ENCODE peak calls at places on chromosomes 6 and 20, in six cellular contexts. Y, G, D, O, I and F are unnamed samples.

GRCh38 chr6:163354779-163355431 is 59.6 kb upstream of the QKI start:
- DNase-seq in Y (no peak), G (no peak), D (no peak), O (no peak), I (peak), F (no peak)

GRCh38 chr6:7543761-7544424 is 2.4 kb downstream of the DSP start:
- DNase-seq in Y (no peak), G (no peak), D (no peak), O (no peak), I (no peak), F (no peak)

GRCh38 chr6:3501826-3502505 is 45.1 kb upstream of the SLC22A23 start:
- DNase-seq in Y (no peak), G (no peak), D (no peak), O (peak), I (no peak), F (no peak)

GRCh38 chr6:2791124-2792050 is 26.2 kb downstream of the WRNIP1 start:
- DNase-seq in Y (peak), G (no peak), D (peak), O (peak), I (peak), F (peak)

GRCh38 chr6:138517635-138518034 is 18.3 kb upstream of the NHSL1 start:
- DNase-seq in Y (peak), G (peak), D (peak), O (peak), I (no peak), F (no peak)

GRCh38 chr6:36430351-36430750 is 12.3 kb downstream of the PXT1 start:
- DNase-seq in Y (no peak), G (no peak), D (peak), O (no peak), I (no peak), F (no peak)

GRCh38 chr20:1803216-1804128 is 91.7 kb upstream of the SIRPA start:
- DNase-seq in Y (no peak), G (peak), D (no peak), O (no peak), I (no peak), F (peak)

GRCh38 chr6:30452736-30453507 is 36.4 kb upstream of the HLA-E start:
- DNase-seq in Y (no peak), G (no peak), D (no peak), O (no peak), I (no peak), F (no peak)

GRCh38 chr20:54020348-54020747 is 50.0 kb downstream of the BCAS1 start:
- DNase-seq in Y (no peak), G (no peak), D (no peak), O (no peak), I (no peak), F (no peak)

GRCh38 chr6:161227004-161227950 is 46.6 kb downstream of the AGPAT4 start:
- DNase-seq in Y (no peak), G (no peak), D (peak), O (no peak), I (no peak), F (no peak)

GRCh38 chr6:96089173-96089572 is 73.4 kb downstream of the FUT9 start:
- DNase-seq in Y (peak), G (no peak), D (no peak), O (peak), I (no peak), F (peak)

GRCh38 chr20:57795347-57795697 is 85.5 kb upstream of the PMEPA1 start:
- DNase-seq in Y (no peak), G (no peak), D (no peak), O (peak), I (no peak), F (no peak)

GRCh38 chr6:120005292-120005976 is 655.9 kb upstream of the MAN1A1 start:
- DNase-seq in Y (no peak), G (no peak), D (peak), O (peak), I (no peak), F (no peak)

GRCh38 chr6:51949451-51949850 is 138.0 kb downstream of the PKHD1 start:
- DNase-seq in Y (no peak), G (no peak), D (no peak), O (no peak), I (no peak), F (no peak)

GRCh38 chr20:63206878-63207277 is 9.1 kb downstream of the YTHDF1 start:
- DNase-seq in Y (no peak), G (no peak), D (no peak), O (no peak), I (no peak), F (no peak)

GRCh38 chr6:87879144-87879861 is 168.3 kb upstream of the SPACA1 start:
- DNase-seq in Y (no peak), G (no peak), D (no peak), O (no peak), I (no peak), F (no peak)

GRCh38 chr6:40492126-40492525 is 95.0 kb downstream of the LRFN2 start:
- DNase-seq in Y (no peak), G (peak), D (no peak), O (no peak), I (no peak), F (no peak)

GRCh38 chr6:8481727-8482126 is 46.4 kb upstream of the SLC35B3 start:
- DNase-seq in Y (no peak), G (no peak), D (peak), O (no peak), I (no peak), F (no peak)

GRCh38 chr6:161244725-161245124 is 29.1 kb downstream of the AGPAT4 start:
- DNase-seq in Y (no peak), G (peak), D (peak), O (no peak), I (no peak), F (no peak)

GRCh38 chr6:155647354-155647753 is 191.7 kb upstream of the NOX3 start:
- DNase-seq in Y (no peak), G (no peak), D (no peak), O (no peak), I (no peak), F (no peak)

GRCh38 chr6:145801021-145801420 is 13.6 kb downstream of the FBXO30 start:
- DNase-seq in Y (no peak), G (no peak), D (no peak), O (no peak), I (no peak), F (no peak)

GRCh38 chr6:145802141-145802540 is 12.5 kb downstream of the FBXO30 start:
- DNase-seq in Y (no peak), G (no peak), D (no peak), O (no peak), I (no peak), F (no peak)

DNA sequence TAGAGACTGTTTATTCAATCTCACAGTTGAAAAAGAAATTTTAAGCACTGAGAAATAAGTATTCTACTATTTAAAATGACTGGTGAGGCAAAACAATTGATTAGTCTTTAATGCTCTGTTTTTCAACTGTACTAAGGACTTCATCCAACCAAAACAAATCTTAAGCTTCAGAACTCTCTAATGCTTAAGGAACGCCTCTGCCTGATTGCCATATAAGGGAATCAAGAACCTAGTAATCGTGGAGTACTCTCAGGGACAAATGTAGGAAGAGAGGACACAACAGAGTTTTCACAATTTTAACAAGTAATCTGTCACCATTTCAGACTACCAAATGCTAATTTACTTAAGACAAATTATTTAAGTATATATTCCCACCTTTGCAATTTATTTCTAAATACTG is 16.1 kb downstream of the FBXO30 start:
- DNase-seq in Y (no peak), G (no peak), D (no peak), O (no peak), I (no peak), F (no peak)
- TF ChIP-seq ZNF274 in Y (no peak), G (no peak), D (no peak), O (no peak), I (no peak), F (no peak)

DNA sequence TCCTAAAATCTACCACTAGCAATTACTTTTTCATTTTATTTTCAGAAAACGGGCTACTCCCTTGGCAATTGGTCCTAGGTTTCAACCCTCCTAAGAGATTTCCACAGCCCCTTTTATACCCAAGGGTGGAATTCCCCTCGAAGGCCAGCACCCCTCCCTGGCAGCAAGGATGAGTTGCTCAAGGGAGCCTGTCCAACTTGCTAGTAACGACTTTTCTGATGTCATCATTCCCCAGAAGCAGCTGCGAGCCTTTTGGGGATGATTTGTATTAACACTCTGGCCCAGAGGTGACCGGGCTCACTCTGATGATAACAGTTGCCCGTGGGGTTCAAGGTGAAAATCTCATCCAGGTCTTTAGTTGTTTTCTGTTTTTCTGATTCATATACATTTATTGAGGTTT is 30.7 kb upstream of the NAA20 start:
- DNase-seq in Y (no peak), G (no peak), D (no peak), O (no peak), I (no peak), F (no peak)
- TF ChIP-seq ZNF274 in Y (no peak), G (no peak), D (no peak), O (no peak), I (no peak), F (no peak)

DNA sequence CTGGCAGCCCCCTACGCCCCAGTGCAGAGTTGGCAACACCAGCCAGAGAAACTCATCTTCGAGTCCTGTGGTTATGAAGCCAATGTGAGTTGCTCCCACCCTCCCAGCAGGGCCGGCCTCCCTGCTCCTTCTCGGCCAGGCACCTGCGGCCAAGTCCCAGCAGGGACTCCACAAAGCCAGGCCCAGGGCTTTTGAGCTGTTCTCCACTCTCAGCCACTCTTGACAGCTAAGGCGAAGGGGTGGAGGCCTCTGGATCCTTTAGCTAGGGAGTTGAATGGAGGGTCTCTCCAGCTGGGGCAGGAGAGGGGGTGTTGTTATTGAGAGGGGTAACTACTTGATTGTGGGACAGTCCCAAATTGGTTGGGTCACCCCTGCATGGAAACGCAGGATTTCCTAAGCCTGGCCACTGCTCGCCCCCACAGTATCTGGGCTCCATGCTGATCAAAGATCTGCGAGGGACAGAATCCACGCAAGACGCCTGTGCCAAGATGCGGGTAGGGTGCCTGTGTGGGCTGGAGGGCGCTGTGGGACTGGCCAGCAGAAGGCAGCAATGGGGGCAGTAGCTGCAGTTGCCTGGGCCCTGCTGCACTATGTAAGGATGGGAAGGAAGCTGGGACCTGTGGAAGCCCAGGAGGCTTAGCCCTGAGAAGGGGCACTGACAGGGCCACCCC is 58.3 kb downstream of the TCP11 start:
- DNase-seq in Y (no peak), G (no peak), D (no peak), O (no peak), I (no peak), F (no peak)
- TF ChIP-seq ZNF274 in Y (no peak), G (no peak), D (no peak), O (no peak), I (no peak), F (no peak)

GRCh38 chr6:115551510-115551909 is 509.2 kb downstream of the FRK start:
- DNase-seq in Y (no peak), G (no peak), D (no peak), O (no peak), I (no peak), F (no peak)
- TF ChIP-seq ZNF274 in Y (no peak), G (no peak), D (no peak), O (no peak), I (no peak), F (no peak)

GRCh38 chr6:97438011-97438671 is 155.1 kb upstream of the MMS22L start:
- DNase-seq in Y (no peak), G (no peak), D (no peak), O (no peak), I (no peak), F (no peak)

GRCh38 chr6:97445406-97445805 is 162.4 kb upstream of the MMS22L start:
- DNase-seq in Y (no peak), G (no peak), D (no peak), O (no peak), I (no peak), F (no peak)

GRCh38 chr6:97437087-97437486 is 154.1 kb upstream of the MMS22L start:
- DNase-seq in Y (peak), G (no peak), D (peak), O (peak), I (no peak), F (no peak)

GRCh38 chr6:97443408-97444080 is 160.5 kb upstream of the MMS22L start:
- DNase-seq in Y (no peak), G (no peak), D (no peak), O (no peak), I (no peak), F (peak)

GRCh38 chr6:97440590-97441176 is 157.7 kb upstream of the MMS22L start:
- DNase-seq in Y (peak), G (no peak), D (peak), O (peak), I (no peak), F (peak)
- TF ChIP-seq ZNF274 in Y (no peak), G (no peak), D (no peak), O (no peak), I (no peak), F (no peak)

GRCh38 chr20:61982240-61982950 is 83.3 kb downstream of the TAF4 start:
- DNase-seq in Y (no peak), G (no peak), D (no peak), O (no peak), I (no peak), F (no peak)
- TF ChIP-seq ZNF274 in Y (no peak), G (no peak), D (no peak), O (no peak), I (no peak), F (no peak)

GRCh38 chr6:150628908-150629307 is 29.2 kb downstream of the PLEKHG1 start:
- DNase-seq in Y (no peak), G (no peak), D (no peak), O (peak), I (no peak), F (no peak)

GRCh38 chr6:150631982-150632642 is 32.4 kb downstream of the PLEKHG1 start:
- DNase-seq in Y (no peak), G (no peak), D (no peak), O (no peak), I (no peak), F (no peak)

GRCh38 chr6:150632785-150633465 is 33.2 kb downstream of the PLEKHG1 start:
- DNase-seq in Y (no peak), G (no peak), D (no peak), O (no peak), I (peak), F (no peak)

GRCh38 chr6:150633466-150633795 is 33.7 kb downstream of the PLEKHG1 start:
- DNase-seq in Y (no peak), G (no peak), D (no peak), O (no peak), I (no peak), F (no peak)

DNA sequence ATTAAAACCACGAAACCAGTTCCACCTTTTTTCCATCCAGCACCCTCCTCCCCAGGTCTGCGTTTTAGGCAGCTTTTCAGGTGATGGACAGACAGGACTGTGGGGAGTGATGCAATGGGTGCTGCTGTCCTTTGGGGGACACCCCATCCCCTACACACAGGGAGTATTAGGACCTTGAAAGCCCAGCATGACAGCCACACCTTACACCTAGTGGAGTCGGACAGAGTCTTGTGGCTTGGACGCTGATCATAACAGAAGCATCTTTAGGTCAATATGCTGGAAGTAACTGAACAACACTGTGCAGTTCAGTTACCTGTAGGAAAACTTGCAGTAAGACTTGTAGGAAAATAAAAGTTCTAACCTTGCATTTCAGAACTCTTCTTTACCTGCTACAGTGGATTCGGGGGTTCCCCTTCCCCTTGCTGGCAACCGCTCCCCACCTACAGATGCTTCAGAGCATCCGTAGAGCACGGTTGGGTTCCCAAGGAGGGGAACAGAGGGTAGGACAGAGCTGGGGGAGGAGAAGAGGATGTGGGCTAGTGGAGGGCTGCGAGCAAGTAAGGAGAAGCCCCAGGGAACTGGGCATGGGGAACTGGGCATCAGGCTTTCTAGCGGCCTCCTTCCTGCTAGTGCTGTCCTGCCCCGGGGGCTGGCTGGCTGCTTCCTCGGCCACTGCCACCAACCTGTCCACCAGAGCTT is 31.7 kb downstream of the PLEKHG1 start:
- DNase-seq in Y (no peak), G (no peak), D (no peak), O (no peak), I (no peak), F (no peak)
- TF ChIP-seq ZNF274 in Y (no peak), G (no peak), D (no peak), O (no peak), I (no peak), F (no peak)

GRCh38 chr6:116419069-116419468 is 42.1 kb upstream of the CALHM6 start:
- DNase-seq in Y (no peak), G (no peak), D (no peak), O (no peak), I (no peak), F (no peak)
- TF ChIP-seq ZNF274 in Y (no peak), G (no peak), D (no peak), O (no peak), I (no peak), F (no peak)

GRCh38 chr6:104325341-104326172 is 534.2 kb downstream of the HACE1 start:
- DNase-seq in Y (peak), G (no peak), D (peak), O (no peak), I (no peak), F (no peak)
- TF ChIP-seq ZNF274 in Y (no peak), G (no peak), D (no peak), O (no peak), I (no peak), F (no peak)